ENCODE peak calls at places on chromosomes 2 and 18, in six cellular contexts. E, P, L, Z, T and U are unnamed samples.

GRCh38 chr2:47456851-47457250 is 53.9 kb downstream of the MSH2 start:
- DNase-seq in E (no peak), Z (no peak), P (no peak), T (no peak), L (no peak), U (no peak)

GRCh38 chr2:33204945-33205344 is 258.2 kb downstream of the LTBP1 start:
- DNase-seq in P (no peak), Z (no peak), L (no peak), E (no peak), T (no peak), U (no peak)

GRCh38 chr2:11753886-11754704 is 7.7 kb downstream of the LPIN1 start:
- DNase-seq in Z (peak), P (no peak), E (no peak), T (peak), L (no peak), U (peak)

GRCh38 chr18:59778434-59778833 is 81.2 kb upstream of the CCBE1 start:
- DNase-seq in T (no peak), P (no peak), L (no peak), E (no peak), Z (no peak), U (no peak)

GRCh38 chr2:188381614-188382013 is 89.9 kb downstream of the GULP1 start:
- DNase-seq in T (peak), P (no peak), L (no peak), Z (peak), E (no peak), U (peak)

GRCh38 chr2:143937563-143938346 is 582.2 kb downstream of the ZEB2 start:
- DNase-seq in E (no peak), T (peak), P (no peak), Z (no peak), L (no peak), U (no peak)

GRCh38 chr2:28598484-28598883 is 102.6 kb downstream of the PLB1 start:
- DNase-seq in L (peak), P (no peak), E (no peak), T (no peak), Z (no peak), U (no peak)

GRCh38 chr2:85561280-85562212 is at the start of gene GGCX:
- DNase-seq in P (peak), L (peak), T (peak), Z (peak), E (peak), U (peak)

GRCh38 chr2:26724004-26724750 is 31.7 kb downstream of the KCNK3 start:
- DNase-seq in P (no peak), Z (peak), L (peak), T (peak), E (peak), U (peak)

GRCh38 chr2:108413731-108414130 is 35.3 kb upstream of the GCC2 start:
- DNase-seq in Z (no peak), T (no peak), E (no peak), P (no peak), L (no peak), U (no peak)

GRCh38 chr2:187003038-187003543 is 154.1 kb upstream of the ZSWIM2 start:
- DNase-seq in T (no peak), L (peak), P (no peak), Z (no peak), E (no peak), U (no peak)
- H3K4me3 ChIP-seq in T (peak), L (peak), P (no peak), Z (no peak), E (no peak), U (peak)

GRCh38 chr2:88036162-88036561 is 19.4 kb downstream of the KRCC1 start:
- DNase-seq in T (no peak), L (no peak), Z (no peak), E (no peak), P (no peak), U (no peak)
- H3K4me3 ChIP-seq in T (no peak), L (no peak), Z (no peak), E (no peak), P (no peak), U (no peak)

GRCh38 chr2:38109732-38110181 is 33.8 kb upstream of the CYP1B1 start:
- DNase-seq in T (no peak), P (no peak), E (no peak), Z (peak), L (no peak), U (peak)
- H3K4me3 ChIP-seq in T (no peak), P (no peak), E (no peak), Z (peak), L (no peak), U (no peak)

GRCh38 chr18:79677840-79678239 is 1.8 kb upstream of the CTDP1 start:
- DNase-seq in Z (no peak), T (no peak), L (no peak), E (no peak), P (no peak), U (no peak)
- H3K4me3 ChIP-seq in Z (peak), T (no peak), L (no peak), E (peak), P (peak), U (peak)